ENCODE peak calls at places on chromosomes 1 and 21, in ten cellular contexts. One of them, this sample, is unnamed.

GRCh38 chr21:33931799-33932390 is 16.3 kb upstream of the ATP5PO start:
- DNase-seq in Peyer's patch: no peak
- DNase-seq in endothelial cell of umbilical vein: peak
- DNase-seq in coronary artery: no peak
- DNase-seq in AG09309: no peak
- DNase-seq in cardiac muscle cell: no peak
- DNase-seq in kidney epithelial cell: no peak
- DNase-seq in colonic mucosa: no peak
- DNase-seq in CD8-positive, alpha-beta memory T cell: peak
- DNase-seq in breast epithelium: no peak
- DNase-seq in this sample: no peak

GRCh38 chr21:40471103-40471502 is 375.9 kb downstream of the DSCAM start:
- DNase-seq in CD8-positive, alpha-beta memory T cell: no peak
- DNase-seq in cardiac muscle cell: no peak
- DNase-seq in AG09309: no peak
- DNase-seq in coronary artery: no peak
- DNase-seq in endothelial cell of umbilical vein: no peak
- DNase-seq in colonic mucosa: no peak
- DNase-seq in breast epithelium: no peak
- DNase-seq in kidney epithelial cell: no peak
- DNase-seq in Peyer's patch: no peak
- DNase-seq in this sample: no peak

GRCh38 chr1:32992489-32993214 is 28.0 kb upstream of the RNF19B start:
- DNase-seq in AG09309: peak
- DNase-seq in breast epithelium: peak
- DNase-seq in colonic mucosa: peak
- DNase-seq in endothelial cell of umbilical vein: peak
- DNase-seq in cardiac muscle cell: peak
- DNase-seq in coronary artery: peak
- DNase-seq in kidney epithelial cell: peak
- DNase-seq in Peyer's patch: peak
- DNase-seq in CD8-positive, alpha-beta memory T cell: peak
- DNase-seq in this sample: peak

GRCh38 chr1:72649211-72649888 is 367.0 kb upstream of the NEGR1 start:
- DNase-seq in cardiac muscle cell: no peak
- DNase-seq in kidney epithelial cell: no peak
- DNase-seq in coronary artery: no peak
- DNase-seq in CD8-positive, alpha-beta memory T cell: no peak
- DNase-seq in breast epithelium: no peak
- DNase-seq in colonic mucosa: no peak
- DNase-seq in AG09309: no peak
- DNase-seq in endothelial cell of umbilical vein: no peak
- DNase-seq in Peyer's patch: no peak
- DNase-seq in this sample: no peak

GRCh38 chr1:228365321-228366061 is 41.1 kb downstream of the TRIM11 start:
- DNase-seq in endothelial cell of umbilical vein: no peak
- DNase-seq in AG09309: no peak
- DNase-seq in breast epithelium: no peak
- DNase-seq in Peyer's patch: no peak
- DNase-seq in colonic mucosa: no peak
- DNase-seq in CD8-positive, alpha-beta memory T cell: no peak
- DNase-seq in cardiac muscle cell: no peak
- DNase-seq in kidney epithelial cell: no peak
- DNase-seq in coronary artery: no peak
- DNase-seq in this sample: no peak

GRCh38 chr1:227785812-227786608 is 29.5 kb upstream of the PRSS38 start:
- DNase-seq in coronary artery: peak
- DNase-seq in Peyer's patch: peak
- DNase-seq in breast epithelium: peak
- DNase-seq in kidney epithelial cell: no peak
- DNase-seq in colonic mucosa: peak
- DNase-seq in cardiac muscle cell: no peak
- DNase-seq in CD8-positive, alpha-beta memory T cell: no peak
- DNase-seq in AG09309: no peak
- DNase-seq in endothelial cell of umbilical vein: no peak
- DNase-seq in this sample: no peak

GRCh38 chr1:203996126-203996525 is 76.8 kb upstream of the SOX13 start:
- DNase-seq in AG09309: no peak
- DNase-seq in colonic mucosa: no peak
- DNase-seq in CD8-positive, alpha-beta memory T cell: no peak
- DNase-seq in endothelial cell of umbilical vein: no peak
- DNase-seq in cardiac muscle cell: peak
- DNase-seq in breast epithelium: peak
- DNase-seq in Peyer's patch: no peak
- DNase-seq in kidney epithelial cell: no peak
- DNase-seq in coronary artery: no peak
- DNase-seq in this sample: no peak

GRCh38 chr1:220089650-220090556 is at the start of gene BPNT1:
- DNase-seq in colonic mucosa: peak
- DNase-seq in cardiac muscle cell: peak
- DNase-seq in CD8-positive, alpha-beta memory T cell: peak
- DNase-seq in coronary artery: peak
- DNase-seq in breast epithelium: peak
- DNase-seq in kidney epithelial cell: peak
- DNase-seq in AG09309: peak
- DNase-seq in Peyer's patch: peak
- DNase-seq in endothelial cell of umbilical vein: peak
- DNase-seq in this sample: peak

GRCh38 chr21:14581902-14582457 is 35.9 kb upstream of the SAMSN1 start:
- DNase-seq in kidney epithelial cell: no peak
- DNase-seq in cardiac muscle cell: no peak
- DNase-seq in coronary artery: no peak
- DNase-seq in endothelial cell of umbilical vein: no peak
- DNase-seq in AG09309: no peak
- DNase-seq in Peyer's patch: no peak
- DNase-seq in colonic mucosa: no peak
- DNase-seq in breast epithelium: no peak
- DNase-seq in CD8-positive, alpha-beta memory T cell: no peak
- DNase-seq in this sample: no peak

GRCh38 chr1:55060133-55060999 is 21.0 kb downstream of the PCSK9 start:
- DNase-seq in kidney epithelial cell: no peak
- DNase-seq in breast epithelium: no peak
- DNase-seq in Peyer's patch: no peak
- DNase-seq in endothelial cell of umbilical vein: no peak
- DNase-seq in CD8-positive, alpha-beta memory T cell: no peak
- DNase-seq in coronary artery: peak
- DNase-seq in AG09309: no peak
- DNase-seq in cardiac muscle cell: no peak
- DNase-seq in colonic mucosa: no peak
- DNase-seq in this sample: no peak

GRCh38 chr1:46480959-46481646 is 8.5 kb upstream of the DMBX1 start:
- DNase-seq in Peyer's patch: no peak
- DNase-seq in endothelial cell of umbilical vein: no peak
- DNase-seq in AG09309: peak
- DNase-seq in kidney epithelial cell: no peak
- DNase-seq in cardiac muscle cell: no peak
- DNase-seq in coronary artery: no peak
- DNase-seq in CD8-positive, alpha-beta memory T cell: no peak
- DNase-seq in colonic mucosa: no peak
- DNase-seq in breast epithelium: no peak
- DNase-seq in this sample: no peak

DNA sequence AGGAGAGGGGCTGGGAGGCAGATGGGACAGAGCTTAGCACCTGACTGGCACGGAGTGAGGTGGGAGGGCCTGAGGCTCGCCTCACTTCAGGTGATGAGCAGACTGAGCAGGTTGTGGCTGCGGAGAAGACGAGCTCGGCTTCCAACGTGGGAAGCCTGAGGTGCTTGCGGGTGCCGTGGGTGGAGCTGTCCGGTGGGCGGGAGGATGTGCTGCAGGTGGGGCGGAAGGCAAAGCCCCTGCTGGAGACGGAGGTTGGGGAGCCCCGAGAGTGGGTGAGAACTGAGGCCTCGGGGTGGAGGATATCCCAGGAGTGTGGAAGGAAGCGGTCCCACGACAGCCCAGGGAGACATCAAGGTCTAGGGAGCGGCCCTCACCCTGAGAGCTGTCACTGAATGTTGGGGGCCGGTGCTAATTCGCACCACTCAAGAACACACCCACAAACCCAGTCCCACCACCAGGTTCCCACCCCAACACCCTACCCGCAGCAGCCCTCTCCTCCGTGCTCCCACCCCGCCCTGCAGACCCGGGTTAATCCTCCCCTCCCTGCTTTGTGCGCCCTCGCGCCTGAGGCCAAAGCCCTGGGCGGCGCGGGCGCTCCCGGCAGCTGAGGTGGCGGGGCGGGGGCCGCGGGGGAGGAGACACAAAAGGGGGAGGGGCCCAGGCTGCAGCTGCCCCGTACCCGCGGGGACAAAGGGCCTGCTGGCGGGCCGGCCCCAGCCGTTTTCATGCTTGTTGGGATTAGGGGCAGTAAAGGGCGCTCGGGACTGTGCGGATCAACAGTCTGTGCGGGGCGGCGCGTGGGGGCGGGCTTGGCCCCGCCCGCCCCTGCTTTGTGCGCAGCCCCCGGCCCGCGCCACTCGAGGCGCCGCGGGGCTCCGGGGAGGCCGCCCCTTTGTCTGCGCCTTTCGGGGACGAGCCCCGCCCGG is 11.2 kb downstream of the C1orf216 start:
- DNase-seq in kidney epithelial cell: no peak
- DNase-seq in colonic mucosa: peak
- DNase-seq in Peyer's patch: peak
- DNase-seq in cardiac muscle cell: peak
- DNase-seq in AG09309: no peak
- DNase-seq in endothelial cell of umbilical vein: no peak
- DNase-seq in coronary artery: no peak
- DNase-seq in CD8-positive, alpha-beta memory T cell: peak
- DNase-seq in breast epithelium: no peak
- DNase-seq in this sample: no peak
- H3K4me3 ChIP-seq in kidney epithelial cell: peak
- H3K4me3 ChIP-seq in colonic mucosa: peak
- H3K4me3 ChIP-seq in Peyer's patch: peak
- H3K4me3 ChIP-seq in cardiac muscle cell: peak
- H3K4me3 ChIP-seq in AG09309: peak
- H3K4me3 ChIP-seq in endothelial cell of umbilical vein: peak
- H3K4me3 ChIP-seq in coronary artery: peak
- H3K4me3 ChIP-seq in CD8-positive, alpha-beta memory T cell: peak
- H3K4me3 ChIP-seq in breast epithelium: peak
- H3K4me3 ChIP-seq in this sample: peak

GRCh38 chr1:3064296-3064850 is 4.6 kb upstream of the PRDM16 start:
- DNase-seq in kidney epithelial cell: no peak
- DNase-seq in AG09309: no peak
- DNase-seq in Peyer's patch: no peak
- DNase-seq in breast epithelium: no peak
- DNase-seq in coronary artery: peak
- DNase-seq in cardiac muscle cell: no peak
- DNase-seq in colonic mucosa: no peak
- DNase-seq in endothelial cell of umbilical vein: no peak
- DNase-seq in CD8-positive, alpha-beta memory T cell: peak
- DNase-seq in this sample: peak
- H3K4me3 ChIP-seq in kidney epithelial cell: no peak
- H3K4me3 ChIP-seq in AG09309: no peak
- H3K4me3 ChIP-seq in Peyer's patch: no peak
- H3K4me3 ChIP-seq in breast epithelium: peak
- H3K4me3 ChIP-seq in coronary artery: peak
- H3K4me3 ChIP-seq in cardiac muscle cell: no peak
- H3K4me3 ChIP-seq in colonic mucosa: no peak
- H3K4me3 ChIP-seq in endothelial cell of umbilical vein: no peak
- H3K4me3 ChIP-seq in CD8-positive, alpha-beta memory T cell: no peak
- H3K4me3 ChIP-seq in this sample: no peak

GRCh38 chr1:8095584-8095983 is 69.5 kb upstream of the ERRFI1 start:
- DNase-seq in endothelial cell of umbilical vein: peak
- DNase-seq in cardiac muscle cell: no peak
- DNase-seq in kidney epithelial cell: no peak
- DNase-seq in Peyer's patch: no peak
- DNase-seq in breast epithelium: no peak
- DNase-seq in colonic mucosa: no peak
- DNase-seq in AG09309: no peak
- DNase-seq in CD8-positive, alpha-beta memory T cell: no peak
- DNase-seq in coronary artery: no peak
- DNase-seq in this sample: no peak

GRCh38 chr1:8093221-8093980 is 67.3 kb upstream of the ERRFI1 start:
- DNase-seq in Peyer's patch: peak
- DNase-seq in CD8-positive, alpha-beta memory T cell: no peak
- DNase-seq in kidney epithelial cell: no peak
- DNase-seq in endothelial cell of umbilical vein: no peak
- DNase-seq in cardiac muscle cell: no peak
- DNase-seq in AG09309: no peak
- DNase-seq in breast epithelium: no peak
- DNase-seq in colonic mucosa: no peak
- DNase-seq in coronary artery: no peak
- DNase-seq in this sample: no peak

GRCh38 chr1:8096105-8097011 is 70.2 kb upstream of the ERRFI1 start:
- DNase-seq in endothelial cell of umbilical vein: peak
- DNase-seq in coronary artery: no peak
- DNase-seq in CD8-positive, alpha-beta memory T cell: no peak
- DNase-seq in AG09309: peak
- DNase-seq in cardiac muscle cell: no peak
- DNase-seq in Peyer's patch: no peak
- DNase-seq in colonic mucosa: no peak
- DNase-seq in kidney epithelial cell: no peak
- DNase-seq in breast epithelium: no peak
- DNase-seq in this sample: no peak

GRCh38 chr1:8092603-8093141 is 66.6 kb upstream of the ERRFI1 start:
- DNase-seq in colonic mucosa: no peak
- DNase-seq in kidney epithelial cell: no peak
- DNase-seq in cardiac muscle cell: no peak
- DNase-seq in coronary artery: no peak
- DNase-seq in endothelial cell of umbilical vein: no peak
- DNase-seq in breast epithelium: no peak
- DNase-seq in AG09309: no peak
- DNase-seq in Peyer's patch: no peak
- DNase-seq in CD8-positive, alpha-beta memory T cell: no peak
- DNase-seq in this sample: no peak

DNA sequence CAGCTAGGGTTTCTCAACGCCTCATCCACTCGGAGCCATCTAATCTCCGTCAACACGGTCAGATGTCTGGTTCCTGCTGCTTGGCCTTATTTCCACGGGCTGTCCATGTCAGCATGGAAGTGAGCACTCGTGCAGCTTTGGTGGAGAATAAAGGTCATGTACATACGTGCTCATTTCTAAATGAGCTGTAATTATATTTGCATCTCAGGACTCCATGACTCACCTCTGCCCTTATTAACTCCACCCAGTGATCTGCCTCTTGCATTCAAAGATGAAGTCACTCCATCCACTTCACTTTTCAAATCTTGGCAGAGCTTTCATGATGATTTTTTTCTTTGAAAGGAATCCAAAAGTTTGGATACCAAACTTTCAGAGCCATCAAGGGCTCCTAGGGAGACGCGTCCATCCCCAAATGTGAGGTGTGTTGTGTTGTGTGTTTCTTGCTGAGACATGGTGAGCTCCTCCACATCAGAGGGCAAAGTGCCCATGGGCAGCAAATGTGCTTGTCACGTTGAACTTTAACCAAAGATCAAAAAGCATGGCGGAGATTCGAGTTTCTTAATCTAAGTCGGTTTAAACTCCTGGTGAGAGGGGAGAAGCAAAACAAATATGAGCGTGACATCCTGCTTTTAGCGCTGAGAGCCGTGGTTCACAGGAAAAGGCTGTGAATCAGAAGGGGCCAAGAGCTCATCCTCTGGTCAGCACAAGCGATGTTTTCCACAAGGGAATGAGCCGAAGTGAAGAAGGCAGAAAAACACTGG is 68.6 kb upstream of the ERRFI1 start:
- DNase-seq in cardiac muscle cell: no peak
- DNase-seq in coronary artery: no peak
- DNase-seq in Peyer's patch: peak
- DNase-seq in kidney epithelial cell: no peak
- DNase-seq in colonic mucosa: peak
- DNase-seq in AG09309: no peak
- DNase-seq in breast epithelium: no peak
- DNase-seq in endothelial cell of umbilical vein: peak
- DNase-seq in CD8-positive, alpha-beta memory T cell: no peak
- DNase-seq in this sample: no peak
- H3K4me3 ChIP-seq in cardiac muscle cell: no peak
- H3K4me3 ChIP-seq in coronary artery: no peak
- H3K4me3 ChIP-seq in Peyer's patch: no peak
- H3K4me3 ChIP-seq in kidney epithelial cell: no peak
- H3K4me3 ChIP-seq in colonic mucosa: no peak
- H3K4me3 ChIP-seq in AG09309: no peak
- H3K4me3 ChIP-seq in breast epithelium: no peak
- H3K4me3 ChIP-seq in endothelial cell of umbilical vein: no peak
- H3K4me3 ChIP-seq in CD8-positive, alpha-beta memory T cell: no peak
- H3K4me3 ChIP-seq in this sample: no peak

GRCh38 chr1:92839442-92839841 is 7.6 kb downstream of the RPL5 start:
- DNase-seq in Peyer's patch: no peak
- DNase-seq in kidney epithelial cell: no peak
- DNase-seq in breast epithelium: no peak
- DNase-seq in colonic mucosa: no peak
- DNase-seq in AG09309: no peak
- DNase-seq in endothelial cell of umbilical vein: no peak
- DNase-seq in coronary artery: no peak
- DNase-seq in CD8-positive, alpha-beta memory T cell: no peak
- DNase-seq in cardiac muscle cell: no peak
- DNase-seq in this sample: no peak
- H3K4me3 ChIP-seq in Peyer's patch: no peak
- H3K4me3 ChIP-seq in kidney epithelial cell: no peak
- H3K4me3 ChIP-seq in breast epithelium: no peak
- H3K4me3 ChIP-seq in colonic mucosa: no peak
- H3K4me3 ChIP-seq in AG09309: no peak
- H3K4me3 ChIP-seq in endothelial cell of umbilical vein: no peak
- H3K4me3 ChIP-seq in coronary artery: no peak
- H3K4me3 ChIP-seq in CD8-positive, alpha-beta memory T cell: no peak
- H3K4me3 ChIP-seq in cardiac muscle cell: no peak
- H3K4me3 ChIP-seq in this sample: no peak